ENCODE peak calls at places on chromosomes 1 and 21, in six cellular contexts. A is right lobe of liver; R is CD8-positive, alpha-beta T cell; G is naive thymus-derived CD4-positive, alpha-beta T cell; C is T-helper 17 cell; U is effector memory CD8-positive, alpha-beta T cell. N is an unnamed sample.
A peak's percentile ranks its signal among the peaks of the same experiment; 100 is the strongest.

GRCh38 chr21:41321211-41321907 is 4.8 kb downstream of the FAM3B start:
- ATAC-seq in A (no peak), R (peak; percentile 69), G (peak; percentile 73), C (peak; percentile 49), U (no peak), N (no peak)

GRCh38 chr1:3926956-3927355 is 26.9 kb upstream of the C1orf174 start:
- ATAC-seq in A (no peak), R (no peak), G (no peak), C (no peak), U (no peak), N (no peak)

GRCh38 chr1:54376085-54377039 is 29.8 kb downstream of the SSBP3 start:
- ATAC-seq in A (no peak), R (peak; percentile 30), G (peak; percentile 45), C (peak; percentile 20), U (no peak), N (no peak)

GRCh38 chr1:3222042-3222692 is 153.2 kb downstream of the PRDM16 start:
- ATAC-seq in A (no peak), R (no peak), G (peak; percentile 26), C (no peak), U (no peak), N (no peak)

GRCh38 chr1:81808760-81809159 is 8.0 kb downstream of the ADGRL2 start:
- ATAC-seq in A (peak; percentile 81), R (no peak), G (no peak), C (no peak), U (no peak), N (no peak)

GRCh38 chr1:66154394-66154793 is 361.7 kb downstream of the PDE4B start:
- ATAC-seq in A (no peak), R (no peak), G (no peak), C (no peak), U (no peak), N (no peak)

GRCh38 chr21:46374761-46375389 is 50.9 kb downstream of the PCNT start:
- ATAC-seq in A (peak; percentile 59), R (no peak), G (no peak), C (no peak), U (no peak), N (no peak)

GRCh38 chr1:28273216-28273860 is 14.0 kb downstream of the SESN2 start:
- ATAC-seq in A (no peak), R (no peak), G (no peak), C (no peak), U (no peak), N (no peak)

GRCh38 chr1:119732465-119733168 is 20.9 kb downstream of the PHGDH start:
- ATAC-seq in A (no peak), R (no peak), G (no peak), C (no peak), U (no peak), N (no peak)

GRCh38 chr1:175976865-175977642 is 230.0 kb downstream of the COP1 start:
- ATAC-seq in A (no peak), R (no peak), G (no peak), C (no peak), U (no peak), N (no peak)

GRCh38 chr1:171780583-171781166 is 785 bp upstream of the METTL13 start:
- ATAC-seq in A (no peak), R (peak; percentile 0), G (no peak), C (peak; percentile 0), U (peak; percentile 1), N (no peak)

GRCh38 chr1:118101445-118101844 is 83.6 kb downstream of the SPAG17 start:
- ATAC-seq in A (no peak), R (no peak), G (no peak), C (no peak), U (no peak), N (no peak)

GRCh38 chr1:216566809-216567208 is 143.6 kb upstream of the USH2A start:
- ATAC-seq in A (peak; percentile 56), R (no peak), G (no peak), C (no peak), U (no peak), N (no peak)

GRCh38 chr1:230077436-230078221 is 10.6 kb downstream of the GALNT2 start:
- ATAC-seq in A (no peak), R (no peak), G (no peak), C (no peak), U (no peak), N (no peak)

GRCh38 chr21:21195417-21195816 is 197.2 kb downstream of the NCAM2 start:
- ATAC-seq in A (no peak), R (no peak), G (no peak), C (no peak), U (no peak), N (no peak)

GRCh38 chr1:103101399-103101798 is 6.9 kb downstream of the COL11A1 start:
- ATAC-seq in A (no peak), R (no peak), G (no peak), C (no peak), U (no peak), N (no peak)

GRCh38 chr1:159171688-159172501 is 480 bp downstream of the CADM3 start:
- ATAC-seq in A (no peak), R (no peak), G (no peak), C (no peak), U (no peak), N (peak; percentile 5)

GRCh38 chr1:9078949-9079500 is 9.6 kb upstream of the SLC2A5 start:
- ATAC-seq in A (peak; percentile 36), R (no peak), G (no peak), C (no peak), U (no peak), N (no peak)

GRCh38 chr1:165549908-165550480 is 6.2 kb downstream of the LRRC52 start:
- ATAC-seq in A (no peak), R (no peak), G (no peak), C (no peak), U (no peak), N (no peak)

GRCh38 chr1:210264521-210265380 is 32.2 kb downstream of the SERTAD4 start:
- ATAC-seq in A (no peak), R (no peak), G (no peak), C (no peak), U (no peak), N (no peak)

GRCh38 chr1:162551969-162552683 is 9.4 kb upstream of the UAP1 start:
- ATAC-seq in A (peak; percentile 55), R (no peak), G (no peak), C (no peak), U (no peak), N (peak; percentile 60)

GRCh38 chr1:243471754-243472725 is 216.2 kb downstream of the SDCCAG8 start:
- ATAC-seq in A (peak; percentile 10), R (no peak), G (peak; percentile 60), C (no peak), U (no peak), N (no peak)

GRCh38 chr1:153100241-153100640 is 5.9 kb upstream of the SPRR2E start:
- ATAC-seq in A (no peak), R (no peak), G (no peak), C (no peak), U (no peak), N (no peak)

GRCh38 chr1:61334718-61335589 is 252.6 kb downstream of the NFIA start:
- ATAC-seq in A (no peak), R (no peak), G (no peak), C (no peak), U (no peak), N (peak; percentile 59)

GRCh38 chr1:41724248-41724647 is 194.5 kb downstream of the HIVEP3 start:
- ATAC-seq in A (no peak), R (no peak), G (no peak), C (no peak), U (no peak), N (no peak)

GRCh38 chr1:177340601-177341067 is 169.9 kb downstream of the BRINP2 start:
- ATAC-seq in A (no peak), R (no peak), G (no peak), C (no peak), U (no peak), N (no peak)

GRCh38 chr1:149927056-149927534 is 508 bp downstream of the SF3B4 start:
- ATAC-seq in A (no peak), R (no peak), G (no peak), C (no peak), U (no peak), N (no peak)

GRCh38 chr1:70767377-70767776 is 280.2 kb downstream of the PTGER3 start:
- ATAC-seq in A (no peak), R (no peak), G (no peak), C (no peak), U (no peak), N (no peak)

GRCh38 chr1:55310517-55310927 is 95.4 kb upstream of the USP24 start:
- ATAC-seq in A (peak; percentile 82), R (no peak), G (no peak), C (no peak), U (no peak), N (no peak)

GRCh38 chr1:213385201-213385600 is 334.2 kb downstream of the RPS6KC1 start:
- ATAC-seq in A (no peak), R (no peak), G (no peak), C (no peak), U (no peak), N (no peak)

GRCh38 chr21:33359446-33359845 is 34.7 kb downstream of the IFNAR1 start:
- ATAC-seq in A (no peak), R (no peak), G (no peak), C (no peak), U (no peak), N (no peak)

GRCh38 chr1:198935371-198935921 is 296.6 kb downstream of the PTPRC start:
- ATAC-seq in A (peak; percentile 53), R (peak; percentile 7), G (peak; percentile 3), C (peak; percentile 24), U (peak; percentile 1), N (peak; percentile 22)

GRCh38 chr1:54716299-54717047 is 812 bp downstream of the TTC4 start:
- ATAC-seq in A (no peak), R (no peak), G (no peak), C (no peak), U (no peak), N (no peak)

GRCh38 chr1:155847823-155848529 is 9.0 kb downstream of the GON4L start:
- ATAC-seq in A (no peak), R (no peak), G (no peak), C (peak; percentile 57), U (no peak), N (no peak)

N was measured in gastroesophageal sphincter.